ENCODE peak calls at places on chromosome 11, in nine cellular contexts. S is HFF-Myc, T is GM12865, W is tibial nerve, X is cardiac muscle cell, M is body of pancreas, E is upper lobe of right lung, A is IMR-90, K is cardiac fibroblast. R is an unnamed sample.

GRCh38 chr11:130088909-130089668 is 19.4 kb downstream of the APLP2 start:
- DNase-seq in S (no peak), T (no peak), W (no peak), X (no peak), M (no peak), E (no peak), A (no peak), K (no peak), R (no peak)

GRCh38 chr11:17457361-17458104 is 19.1 kb downstream of the ABCC8 start:
- DNase-seq in S (no peak), T (no peak), W (no peak), X (no peak), M (no peak), E (no peak), A (no peak), K (no peak), R (no peak)

GRCh38 chr11:76151561-76152085 is 54.7 kb downstream of the WNT11 start:
- DNase-seq in S (no peak), T (no peak), W (no peak), X (no peak), M (no peak), E (no peak), A (no peak), K (no peak), R (no peak)

GRCh38 chr11:134445601-134446325 is 33.7 kb upstream of the B3GAT1 start:
- DNase-seq in S (no peak), T (no peak), W (no peak), X (no peak), M (no peak), E (peak), A (no peak), K (no peak), R (no peak)

GRCh38 chr11:130918081-130918480 is 1.8 kb upstream of the SNX19 start:
- DNase-seq in S (no peak), T (no peak), W (no peak), X (no peak), M (peak), E (no peak), A (no peak), K (no peak), R (no peak)

GRCh38 chr11:24635588-24636290 is 138.9 kb downstream of the LUZP2 start:
- DNase-seq in S (no peak), T (no peak), W (no peak), X (no peak), M (no peak), E (no peak), A (peak), K (peak), R (no peak)

GRCh38 chr11:64455436-64456261 is 96.7 kb downstream of the RPS6KA4 start:
- DNase-seq in S (no peak), T (no peak), W (no peak), X (no peak), M (no peak), E (peak), A (no peak), K (no peak), R (no peak)

GRCh38 chr11:14904745-14905103 is 12.7 kb upstream of the CYP2R1 start:
- DNase-seq in S (peak), T (peak), W (peak), X (peak), M (peak), E (peak), A (peak), K (peak), R (no peak)

GRCh38 chr11:24773326-24773725 is 276.5 kb downstream of the LUZP2 start:
- DNase-seq in S (no peak), T (no peak), W (no peak), X (no peak), M (no peak), E (no peak), A (no peak), K (no peak), R (no peak)

GRCh38 chr11:13339196-13340153 is 61.9 kb downstream of the BMAL1 start:
- DNase-seq in S (peak), T (peak), W (no peak), X (peak), M (no peak), E (no peak), A (peak), K (peak), R (peak)

GRCh38 chr11:124454552-124454951 is 9.1 kb upstream of the OR8B8 start:
- DNase-seq in S (no peak), T (no peak), W (no peak), X (peak), M (no peak), E (no peak), A (no peak), K (no peak), R (no peak)

GRCh38 chr11:117546431-117547160 is 218.9 kb downstream of the CEP164 start:
- DNase-seq in S (no peak), T (no peak), W (no peak), X (no peak), M (no peak), E (no peak), A (no peak), K (no peak), R (no peak)

GRCh38 chr11:59187587-59187986 is 15.7 kb downstream of the DTX4 start:
- DNase-seq in S (no peak), T (no peak), W (no peak), X (peak), M (no peak), E (peak), A (peak), K (no peak), R (no peak)

GRCh38 chr11:816433-816779 is 2.3 kb upstream of the PNPLA2 start:
- DNase-seq in S (no peak), T (no peak), W (no peak), X (no peak), M (no peak), E (no peak), A (no peak), K (no peak), R (no peak)

GRCh38 chr11:29616611-29617010 is 400.2 kb downstream of the KCNA4 start:
- DNase-seq in S (no peak), T (no peak), W (no peak), X (peak), M (no peak), E (no peak), A (no peak), K (peak), R (no peak)

GRCh38 chr11:75490221-75491181 is 35.2 kb downstream of the GDPD5 start:
- DNase-seq in S (no peak), T (no peak), W (no peak), X (peak), M (no peak), E (no peak), A (peak), K (no peak), R (no peak)

GRCh38 chr11:3037041-3037944 is 19.9 kb downstream of the CARS1 start:
- DNase-seq in S (no peak), T (peak), W (peak), X (peak), M (peak), E (peak), A (peak), K (peak), R (no peak)

GRCh38 chr11:96341237-96342130 is 1.5 kb downstream of the MAML2 start:
- DNase-seq in S (no peak), T (peak), W (peak), X (peak), M (peak), E (peak), A (peak), K (peak), R (no peak)

GRCh38 chr11:84899740-84900139 is 727.4 kb downstream of the DLG2 start:
- DNase-seq in S (peak), T (peak), W (no peak), X (no peak), M (no peak), E (no peak), A (peak), K (no peak), R (no peak)

GRCh38 chr11:32244453-32244852 is 153.6 kb downstream of the RCN1 start:
- DNase-seq in S (no peak), T (no peak), W (no peak), X (no peak), M (no peak), E (no peak), A (no peak), K (no peak), R (no peak)

GRCh38 chr11:17388609-17389204 is at the start of gene KCNJ11:
- DNase-seq in S (no peak), T (no peak), W (no peak), X (no peak), M (peak), E (no peak), A (no peak), K (no peak), R (no peak)

GRCh38 chr11:35163209-35163608 is 24.2 kb downstream of the CD44 start:
- DNase-seq in S (no peak), T (no peak), W (no peak), X (no peak), M (no peak), E (no peak), A (no peak), K (no peak), R (no peak)

GRCh38 chr11:47904048-47904447 is 55.9 kb upstream of the NUP160 start:
- DNase-seq in S (no peak), T (no peak), W (no peak), X (no peak), M (no peak), E (no peak), A (peak), K (no peak), R (no peak)

GRCh38 chr11:125426818-125427528 is 69.1 kb downstream of the FEZ1 start:
- DNase-seq in S (no peak), T (no peak), W (no peak), X (no peak), M (no peak), E (peak), A (no peak), K (no peak), R (no peak)

GRCh38 chr11:116518141-116518540 is 254.6 kb downstream of the BUD13 start:
- DNase-seq in S (no peak), T (no peak), W (no peak), X (no peak), M (no peak), E (no peak), A (no peak), K (no peak), R (no peak)

GRCh38 chr11:100932474-100933100 is 197.0 kb downstream of the PGR start:
- DNase-seq in S (peak), T (peak), W (no peak), X (peak), M (no peak), E (no peak), A (peak), K (peak), R (no peak)

DNA sequence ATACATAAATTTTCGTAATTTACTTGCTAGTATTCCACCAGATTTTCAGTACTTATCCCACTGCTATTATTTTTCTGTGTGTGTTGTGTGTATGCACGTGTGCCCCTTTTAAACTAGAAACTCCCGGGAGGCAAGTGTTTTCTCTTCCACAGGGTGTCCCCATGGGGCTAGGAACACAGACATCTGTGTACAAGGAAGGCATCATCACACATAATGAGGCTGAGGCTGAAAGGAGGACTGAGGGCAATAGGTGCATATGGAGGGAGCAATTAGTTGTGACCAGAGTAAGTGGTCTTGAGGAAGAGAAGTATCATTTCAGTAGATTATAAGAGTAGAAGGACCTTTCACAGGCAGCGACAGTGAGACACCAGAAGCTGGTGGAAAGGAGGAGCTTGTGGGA is 2.1 kb upstream of the DPAGT1 start:
- DNase-seq in S (no peak), T (no peak), W (no peak), X (no peak), M (no peak), E (no peak), A (no peak), K (no peak), R (no peak)
- TF ChIP-seq CTCF in S (no peak), T (no peak), W (no peak), X (no peak), M (no peak), E (no peak), A (no peak), K (no peak), R (no peak)

GRCh38 chr11:88284306-88285057 is 53.1 kb downstream of the CTSC start:
- DNase-seq in S (no peak), T (no peak), W (no peak), X (peak), M (no peak), E (no peak), A (peak), K (peak), R (no peak)

GRCh38 chr11:88288560-88288959 is 49.0 kb downstream of the CTSC start:
- DNase-seq in S (no peak), T (no peak), W (no peak), X (no peak), M (no peak), E (no peak), A (peak), K (no peak), R (no peak)

GRCh38 chr11:88281317-88281712 is 56.2 kb downstream of the CTSC start:
- DNase-seq in S (no peak), T (no peak), W (no peak), X (peak), M (no peak), E (no peak), A (no peak), K (peak), R (no peak)

GRCh38 chr11:88280673-88281316 is 56.7 kb downstream of the CTSC start:
- DNase-seq in S (no peak), T (no peak), W (no peak), X (peak), M (no peak), E (no peak), A (no peak), K (peak), R (no peak)

GRCh38 chr11:88282789-88283188 is 54.7 kb downstream of the CTSC start:
- DNase-seq in S (peak), T (no peak), W (no peak), X (no peak), M (no peak), E (no peak), A (no peak), K (no peak), R (no peak)
- H3K4me3 ChIP-seq in S (no peak), T (no peak), W (no peak), X (no peak), M (no peak), E (no peak), A (no peak), K (no peak), R (no peak)

GRCh38 chr11:19326499-19326898 is 85.8 kb upstream of the E2F8 start:
- DNase-seq in S (no peak), T (no peak), W (no peak), X (peak), M (no peak), E (no peak), A (peak), K (peak), R (no peak)
- TF ChIP-seq CTCF in S (no peak), T (peak), W (no peak), X (peak), M (peak), E (no peak), A (peak), K (peak), R (peak)

GRCh38 chr11:110184466-110184865 is 91.3 kb downstream of the ZC3H12C start:
- DNase-seq in S (no peak), T (no peak), W (no peak), X (peak), M (no peak), E (no peak), A (no peak), K (peak), R (no peak)
- H3K4me3 ChIP-seq in S (no peak), T (no peak), W (no peak), X (no peak), M (no peak), E (no peak), A (no peak), K (no peak), R (no peak)

GRCh38 chr11:61828629-61829407 is 718 bp downstream of the FADS2 start:
- DNase-seq in S (no peak), T (peak), W (no peak), X (peak), M (peak), E (peak), A (no peak), K (peak), R (no peak)

GRCh38 chr11:61828379-61828628 is 204 bp downstream of the FADS2 start:
- DNase-seq in S (no peak), T (no peak), W (no peak), X (no peak), M (no peak), E (no peak), A (no peak), K (no peak), R (no peak)

GRCh38 chr11:61829806-61830205 is 1.7 kb downstream of the FADS2 start:
- DNase-seq in S (no peak), T (no peak), W (no peak), X (no peak), M (no peak), E (no peak), A (no peak), K (no peak), R (no peak)

GRCh38 chr11:61826930-61827572 is 1.0 kb upstream of the FADS2 start:
- DNase-seq in S (no peak), T (peak), W (peak), X (no peak), M (no peak), E (peak), A (no peak), K (no peak), R (no peak)

DNA sequence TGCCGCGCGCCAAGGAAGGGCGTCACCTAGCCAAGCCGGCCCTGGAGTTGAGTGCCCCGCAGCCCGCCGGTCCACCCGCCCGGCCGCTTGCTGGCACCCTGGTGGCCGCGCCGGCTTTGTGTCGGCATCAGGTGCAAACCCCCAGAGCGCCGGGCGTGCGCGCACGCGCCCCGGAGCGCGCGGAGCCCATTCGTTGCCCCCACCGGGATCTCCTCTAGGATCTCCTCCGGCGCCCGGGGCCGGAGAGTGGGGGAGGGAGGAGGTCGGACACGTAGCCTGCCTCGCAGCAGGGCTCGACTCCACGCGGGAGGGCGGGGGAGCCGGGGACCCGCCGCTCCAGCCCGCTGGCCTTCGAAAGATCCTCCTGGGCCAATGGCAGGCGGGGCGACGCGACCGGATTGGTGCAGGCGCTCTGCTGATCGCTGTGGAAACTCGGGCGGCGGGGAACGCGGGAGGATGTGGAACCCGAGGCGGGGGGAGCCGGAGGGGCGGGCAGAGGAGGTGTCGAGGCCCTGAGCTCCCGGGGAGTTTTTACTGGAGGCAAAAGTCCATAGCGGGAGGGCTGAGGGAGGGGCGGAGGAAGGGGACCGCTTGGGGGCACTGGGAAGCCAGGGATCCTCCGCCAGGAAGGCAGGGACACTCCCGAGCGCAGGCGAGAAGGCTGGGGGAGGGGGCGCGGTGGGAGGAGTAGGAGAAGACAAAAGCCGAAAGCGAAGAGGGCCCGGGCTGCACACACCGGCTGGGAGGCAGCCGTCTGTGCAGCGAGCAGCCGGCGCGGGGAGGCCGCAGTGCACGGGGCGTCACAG is at the start of gene FADS2:
- DNase-seq in S (peak), T (peak), W (peak), X (peak), M (peak), E (peak), A (peak), K (peak), R (peak)
- TF ChIP-seq CTCF in S (no peak), T (peak), W (peak), X (no peak), M (no peak), E (no peak), A (no peak), K (no peak), R (no peak)

GRCh38 chr11:83073884-83074283 is 2.2 kb upstream of the RAB30 start:
- DNase-seq in S (no peak), T (no peak), W (no peak), X (no peak), M (no peak), E (no peak), A (no peak), K (no peak), R (no peak)
- H3K4me3 ChIP-seq in S (no peak), T (peak), W (no peak), X (no peak), M (no peak), E (no peak), A (no peak), K (no peak), R (no peak)

GRCh38 chr11:60792521-60792920 is 7.4 kb downstream of the MS4A10 start:
- DNase-seq in S (no peak), T (no peak), W (no peak), X (no peak), M (no peak), E (no peak), A (no peak), K (no peak), R (no peak)
- TF ChIP-seq CTCF in S (no peak), T (no peak), W (no peak), X (no peak), M (no peak), E (no peak), A (no peak), K (no peak), R (no peak)

GRCh38 chr11:46300270-46300669 is 22.8 kb downstream of the CREB3L1 start:
- DNase-seq in S (no peak), T (no peak), W (no peak), X (no peak), M (no peak), E (no peak), A (no peak), K (no peak), R (no peak)

GRCh38 chr11:46296520-46297448 is 19.3 kb downstream of the CREB3L1 start:
- DNase-seq in S (peak), T (no peak), W (no peak), X (peak), M (no peak), E (no peak), A (peak), K (peak), R (no peak)

GRCh38 chr11:46299425-46300067 is 22.1 kb downstream of the CREB3L1 start:
- DNase-seq in S (no peak), T (no peak), W (no peak), X (peak), M (no peak), E (no peak), A (peak), K (peak), R (no peak)

GRCh38 chr11:46295996-46296519 is 18.6 kb downstream of the CREB3L1 start:
- DNase-seq in S (no peak), T (no peak), W (no peak), X (peak), M (no peak), E (no peak), A (no peak), K (no peak), R (no peak)

DNA sequence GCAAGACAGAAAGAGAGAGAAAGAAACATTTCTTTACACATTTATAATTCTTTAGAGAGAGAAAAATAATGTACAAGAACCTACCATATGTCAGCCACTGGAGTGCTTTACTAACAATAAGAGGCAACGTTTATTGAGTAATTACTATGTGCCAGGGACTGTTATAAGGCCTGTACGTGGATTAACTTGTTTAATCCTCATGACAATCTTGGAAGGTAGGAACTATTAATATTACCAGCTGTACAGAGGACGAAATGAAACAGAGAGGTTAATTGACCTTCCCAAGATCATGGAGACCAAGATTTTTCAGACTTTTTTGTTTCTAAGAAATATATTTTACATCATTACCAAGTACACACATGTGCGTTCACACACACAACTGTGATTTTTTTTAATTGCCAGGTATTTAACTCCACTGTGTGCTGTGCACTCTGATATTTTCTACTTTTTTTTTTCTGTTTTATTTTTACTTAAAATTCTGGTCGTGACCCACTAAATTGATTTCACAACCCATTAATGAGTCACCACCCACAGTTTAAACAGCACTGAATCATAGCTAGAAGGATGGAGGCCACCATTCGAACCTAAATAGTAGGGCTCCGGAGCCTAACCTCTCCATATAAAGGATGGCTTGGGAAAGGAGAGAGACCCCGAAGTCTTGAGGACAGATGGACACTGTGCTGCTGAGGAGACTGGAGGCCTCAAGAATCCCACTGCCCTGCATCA is 21.4 kb downstream of the CREB3L1 start:
- DNase-seq in S (no peak), T (peak), W (no peak), X (peak), M (no peak), E (no peak), A (peak), K (peak), R (no peak)
- H3K4me3 ChIP-seq in S (no peak), T (no peak), W (no peak), X (no peak), M (no peak), E (no peak), A (peak), K (peak), R (no peak)

R was measured in GM12864.